ENCODE peak calls at places on chromosome 21, in ten cellular contexts. I is spleen, Z is lower leg skin, L is adrenal gland, X is A549, B is heart left ventricle, T is ovary, V is transverse colon, F is tibial nerve, S is IMR-90. A is an unnamed sample.

GRCh38 chr21:15250384-15250783 is 185.6 kb upstream of the NRIP1 start:
- DNase-seq in I (no peak), Z (no peak), L (no peak), X (peak), B (no peak), T (no peak), V (no peak), F (no peak), S (peak), A (no peak)

GRCh38 chr21:16309250-16309971 is 579.6 kb downstream of the USP25 start:
- DNase-seq in I (no peak), Z (no peak), L (no peak), X (no peak), B (no peak), T (peak), V (no peak), F (no peak), S (no peak), A (no peak)

GRCh38 chr21:46507562-46507961 is 48.9 kb downstream of the DIP2A start:
- DNase-seq in I (no peak), Z (no peak), L (no peak), X (no peak), B (no peak), T (no peak), V (no peak), F (no peak), S (no peak), A (no peak)

GRCh38 chr21:46064870-46065214 is 33.1 kb upstream of the COL6A2 start:
- DNase-seq in I (no peak), Z (peak), L (no peak), X (no peak), B (no peak), T (no peak), V (no peak), F (no peak), S (no peak), A (no peak)

GRCh38 chr21:45993210-45994085 is 11.9 kb downstream of the COL6A1 start:
- DNase-seq in I (peak), Z (peak), L (peak), X (no peak), B (peak), T (peak), V (peak), F (no peak), S (no peak), A (peak)

GRCh38 chr21:35860181-35860869 is 200.0 kb downstream of the SETD4 start:
- DNase-seq in I (no peak), Z (no peak), L (no peak), X (no peak), B (no peak), T (no peak), V (peak), F (no peak), S (no peak), A (no peak)

GRCh38 chr21:15660424-15660805 is 69.4 kb upstream of the USP25 start:
- DNase-seq in I (no peak), Z (no peak), L (no peak), X (no peak), B (no peak), T (no peak), V (no peak), F (no peak), S (no peak), A (no peak)

GRCh38 chr21:46092026-46092764 is 5.7 kb upstream of the COL6A2 start:
- DNase-seq in I (no peak), Z (peak), L (no peak), X (no peak), B (peak), T (peak), V (peak), F (peak), S (peak), A (no peak)

GRCh38 chr21:46182548-46183336 is 1.5 kb downstream of the SPATC1L start:
- DNase-seq in I (peak), Z (peak), L (peak), X (no peak), B (peak), T (peak), V (no peak), F (no peak), S (no peak), A (peak)

GRCh38 chr21:44618909-44619308 is 7.0 kb downstream of the KRTAP10-8 start:
- DNase-seq in I (peak), Z (no peak), L (no peak), X (no peak), B (no peak), T (no peak), V (no peak), F (no peak), S (no peak), A (peak)

GRCh38 chr21:36551326-36551725 is 71.4 kb upstream of the CLDN14 start:
- DNase-seq in I (no peak), Z (no peak), L (no peak), X (no peak), B (no peak), T (no peak), V (no peak), F (no peak), S (no peak), A (no peak)

GRCh38 chr21:38747796-38748195 is 57.9 kb upstream of the ETS2 start:
- DNase-seq in I (no peak), Z (no peak), L (no peak), X (no peak), B (no peak), T (no peak), V (no peak), F (no peak), S (no peak), A (no peak)

GRCh38 chr21:39373634-39374033 is 24.7 kb upstream of the HMGN1 start:
- DNase-seq in I (no peak), Z (no peak), L (no peak), X (peak), B (no peak), T (no peak), V (no peak), F (no peak), S (peak), A (no peak)

GRCh38 chr21:46183910-46184624 is at the start of gene SPATC1L:
- DNase-seq in I (peak), Z (peak), L (peak), X (no peak), B (peak), T (peak), V (peak), F (no peak), S (peak), A (peak)

GRCh38 chr21:16522512-16522911 is 792.7 kb downstream of the USP25 start:
- DNase-seq in I (no peak), Z (no peak), L (no peak), X (no peak), B (no peak), T (no peak), V (no peak), F (no peak), S (peak), A (no peak)

GRCh38 chr21:44592446-44593365 is at the start of gene KRTAP10-6:
- DNase-seq in I (no peak), Z (peak), L (peak), X (no peak), B (no peak), T (no peak), V (no peak), F (no peak), S (no peak), A (no peak)

GRCh38 chr21:39504230-39504629 is 52.5 kb downstream of the SH3BGR start:
- DNase-seq in I (no peak), Z (no peak), L (no peak), X (no peak), B (no peak), T (no peak), V (no peak), F (no peak), S (no peak), A (no peak)

GRCh38 chr21:45899317-45900033 is 82.1 kb upstream of the COL6A1 start:
- DNase-seq in I (peak), Z (no peak), L (no peak), X (no peak), B (peak), T (no peak), V (no peak), F (no peak), S (no peak), A (peak)

GRCh38 chr21:29175408-29176147 is 45.1 kb downstream of the MAP3K7CL start:
- DNase-seq in I (no peak), Z (no peak), L (no peak), X (peak), B (no peak), T (no peak), V (no peak), F (no peak), S (peak), A (no peak)

GRCh38 chr21:31198575-31198974 is 145.5 kb downstream of the TIAM1 start:
- DNase-seq in I (no peak), Z (no peak), L (no peak), X (peak), B (no peak), T (no peak), V (no peak), F (peak), S (peak), A (peak)

DNA sequence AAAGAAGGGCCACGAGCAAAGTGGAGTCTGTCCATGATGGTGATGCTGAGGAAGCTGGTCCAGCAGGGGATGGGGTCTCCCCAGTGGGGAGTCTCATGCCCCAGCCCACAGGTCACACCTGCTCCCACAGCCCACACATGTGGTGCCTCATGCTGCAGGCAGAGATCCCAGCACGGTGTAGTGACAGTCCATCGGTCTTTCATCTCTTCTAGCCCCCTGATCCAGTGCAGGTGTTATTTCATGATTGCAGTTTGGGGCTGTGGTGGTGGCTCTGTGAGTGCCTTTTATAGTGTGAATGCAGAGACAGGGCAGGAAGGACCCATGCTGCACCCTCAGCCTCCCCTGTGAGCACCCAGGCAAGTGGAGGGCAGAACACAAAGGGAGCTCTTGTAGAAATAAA is 45.0 kb downstream of the UBASH3A start:
- DNase-seq in I (peak), Z (no peak), L (no peak), X (no peak), B (no peak), T (no peak), V (no peak), F (no peak), S (no peak), A (no peak)
- H3K4me3 ChIP-seq in I (no peak), Z (no peak), L (no peak), X (no peak), B (no peak), T (no peak), V (no peak), F (no peak), S (no peak), A (no peak)

GRCh38 chr21:37561941-37562919 is 195.7 kb downstream of the DYRK1A start:
- DNase-seq in I (no peak), Z (no peak), L (no peak), X (no peak), B (no peak), T (no peak), V (no peak), F (no peak), S (no peak), A (no peak)

GRCh38 chr21:37564341-37564923 is 197.9 kb downstream of the DYRK1A start:
- DNase-seq in I (peak), Z (peak), L (peak), X (peak), B (peak), T (peak), V (peak), F (peak), S (peak), A (peak)

GRCh38 chr21:37562920-37563640 is 196.5 kb downstream of the DYRK1A start:
- DNase-seq in I (peak), Z (peak), L (peak), X (no peak), B (no peak), T (peak), V (peak), F (peak), S (no peak), A (peak)

GRCh38 chr21:37564924-37565529 is 198.5 kb downstream of the DYRK1A start:
- DNase-seq in I (no peak), Z (no peak), L (peak), X (peak), B (no peak), T (no peak), V (no peak), F (no peak), S (peak), A (peak)

GRCh38 chr21:37563641-37564340 is 197.2 kb downstream of the DYRK1A start:
- DNase-seq in I (peak), Z (peak), L (peak), X (peak), B (peak), T (peak), V (peak), F (peak), S (peak), A (peak)
- TF ChIP-seq POLR2A in I (no peak), Z (no peak), L (peak), X (peak), B (peak), T (peak), V (peak), F (peak), S (peak), A (no peak)

GRCh38 chr21:33362044-33362555 is 37.3 kb downstream of the IFNAR1 start:
- DNase-seq in I (peak), Z (peak), L (no peak), X (no peak), B (no peak), T (no peak), V (peak), F (no peak), S (no peak), A (no peak)
- H3K4me3 ChIP-seq in I (peak), Z (no peak), L (no peak), X (no peak), B (no peak), T (no peak), V (no peak), F (no peak), S (no peak), A (peak)

GRCh38 chr21:34592120-34592561 is 22.8 kb downstream of the RCAN1 start:
- DNase-seq in I (no peak), Z (no peak), L (peak), X (no peak), B (peak), T (peak), V (peak), F (no peak), S (peak), A (peak)
- TF ChIP-seq POLR2A in I (no peak), Z (no peak), L (no peak), X (no peak), B (peak), T (no peak), V (no peak), F (no peak), S (no peak), A (no peak)

GRCh38 chr21:40562603-40563002 is 284.4 kb downstream of the DSCAM start:
- DNase-seq in I (no peak), Z (no peak), L (no peak), X (no peak), B (no peak), T (no peak), V (no peak), F (no peak), S (no peak), A (no peak)

GRCh38 chr21:40568756-40569155 is 278.2 kb downstream of the DSCAM start:
- DNase-seq in I (no peak), Z (no peak), L (no peak), X (no peak), B (no peak), T (no peak), V (no peak), F (no peak), S (no peak), A (no peak)

GRCh38 chr21:40563845-40564717 is 282.9 kb downstream of the DSCAM start:
- DNase-seq in I (no peak), Z (no peak), L (no peak), X (no peak), B (no peak), T (no peak), V (no peak), F (no peak), S (no peak), A (no peak)

DNA sequence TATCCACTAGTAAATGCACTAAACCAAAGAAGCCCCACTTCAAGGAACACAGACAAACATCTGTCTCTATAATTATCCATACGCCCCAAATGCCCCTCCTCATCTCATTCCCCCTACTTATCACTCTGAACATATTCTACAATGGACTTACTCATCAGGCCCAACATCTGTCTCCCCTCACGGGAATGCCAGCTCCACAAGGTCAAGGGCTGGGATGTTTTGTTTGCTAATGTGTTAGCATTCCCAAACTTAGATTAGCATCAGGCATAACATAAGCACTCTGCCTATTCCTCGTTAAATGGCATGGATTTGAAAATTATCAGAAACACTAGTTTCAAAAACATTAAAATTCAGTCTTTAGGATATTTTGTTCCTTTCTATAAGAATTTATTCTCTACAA is 279.4 kb downstream of the DSCAM start:
- DNase-seq in I (no peak), Z (no peak), L (no peak), X (no peak), B (no peak), T (no peak), V (no peak), F (no peak), S (no peak), A (no peak)
- H3K4me3 ChIP-seq in I (no peak), Z (no peak), L (no peak), X (no peak), B (no peak), T (no peak), V (no peak), F (no peak), S (no peak), A (no peak)

DNA sequence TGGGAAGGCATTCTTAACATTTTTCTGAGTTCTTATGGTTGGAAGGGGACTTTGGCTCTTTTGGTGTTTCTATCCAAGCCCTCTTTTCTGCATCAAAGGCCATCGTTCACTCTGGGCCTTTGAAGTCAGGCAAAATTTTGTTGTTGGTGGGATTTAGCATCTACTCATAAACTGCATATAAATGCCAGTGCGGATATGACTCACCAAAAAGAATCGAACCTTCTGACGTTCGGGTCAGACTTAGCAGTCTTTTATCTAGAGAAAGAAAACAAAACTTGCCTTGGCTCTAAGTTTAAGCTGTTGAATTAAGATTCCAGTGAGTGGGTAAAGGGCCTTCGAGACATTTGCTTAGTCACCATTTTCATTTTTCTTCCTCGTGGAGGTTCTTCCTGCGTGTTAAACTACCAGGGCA is 51.4 kb downstream of the EVA1C start:
- DNase-seq in I (no peak), Z (peak), L (peak), X (peak), B (no peak), T (peak), V (no peak), F (no peak), S (peak), A (no peak)
- TF ChIP-seq POLR2A in I (no peak), Z (no peak), L (no peak), X (no peak), B (no peak), T (no peak), V (no peak), F (no peak), S (no peak), A (no peak)

DNA sequence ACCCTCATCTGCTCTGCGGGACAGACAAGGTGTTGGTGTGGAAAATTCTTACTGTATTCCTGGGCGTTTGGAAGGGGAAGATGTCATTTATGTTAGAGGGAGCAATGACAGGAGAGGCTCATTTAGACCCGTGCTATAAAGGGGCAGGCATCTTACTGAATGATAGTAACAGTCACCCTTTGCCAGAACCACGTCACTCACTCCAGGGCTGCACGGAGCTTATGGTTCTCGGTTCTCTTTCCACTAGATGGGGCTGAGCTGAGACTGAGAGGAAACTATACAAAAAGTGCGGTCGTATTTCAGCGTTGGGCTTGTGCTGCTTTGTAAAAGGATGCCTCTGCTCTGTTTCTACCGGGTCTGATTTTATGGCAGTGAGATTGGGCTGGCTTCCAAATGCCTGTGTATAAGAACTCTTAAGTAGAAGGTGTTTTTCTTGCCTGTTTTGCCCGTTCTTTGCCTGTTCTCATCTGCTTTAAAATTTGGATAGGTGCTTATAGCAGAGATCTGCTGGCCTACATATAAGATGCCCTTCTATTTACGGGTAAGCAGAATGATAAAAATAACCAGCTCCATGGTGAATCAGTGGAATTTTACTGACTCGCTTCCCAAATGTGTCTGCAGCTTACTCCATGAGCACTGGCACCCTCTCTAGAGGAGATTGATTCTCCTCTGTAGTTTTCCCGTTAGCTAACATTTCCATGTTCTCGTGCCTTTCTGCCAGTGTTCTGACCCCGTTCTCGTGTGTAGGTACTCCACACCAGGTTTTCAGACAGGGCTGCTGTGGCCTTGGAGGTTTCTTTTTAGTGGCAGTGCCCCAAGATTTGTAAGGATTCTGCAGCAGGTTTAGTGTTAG is 55.9 kb downstream of the MRPS6 start:
- DNase-seq in I (no peak), Z (no peak), L (peak), X (no peak), B (peak), T (peak), V (peak), F (peak), S (peak), A (no peak)
- H3K4me3 ChIP-seq in I (no peak), Z (no peak), L (no peak), X (no peak), B (no peak), T (no peak), V (no peak), F (peak), S (peak), A (peak)

GRCh38 chr21:25837545-25838263 is 102.9 kb downstream of the GABPA start:
- DNase-seq in I (no peak), Z (no peak), L (no peak), X (no peak), B (no peak), T (no peak), V (no peak), F (no peak), S (peak), A (no peak)
- TF ChIP-seq POLR2A in I (no peak), Z (no peak), L (no peak), X (no peak), B (no peak), T (no peak), V (no peak), F (no peak), S (no peak), A (no peak)

GRCh38 chr21:17786219-17787181 is 32.7 kb downstream of the C21orf91 start:
- DNase-seq in I (peak), Z (no peak), L (no peak), X (no peak), B (no peak), T (no peak), V (no peak), F (no peak), S (no peak), A (no peak)

GRCh38 chr21:17783816-17784598 is 35.1 kb downstream of the C21orf91 start:
- DNase-seq in I (no peak), Z (no peak), L (no peak), X (no peak), B (no peak), T (no peak), V (peak), F (no peak), S (no peak), A (no peak)

GRCh38 chr21:17784604-17785402 is 34.4 kb downstream of the C21orf91 start:
- DNase-seq in I (no peak), Z (no peak), L (no peak), X (no peak), B (no peak), T (no peak), V (peak), F (no peak), S (no peak), A (no peak)

GRCh38 chr21:17783003-17783402 is 36.2 kb downstream of the C21orf91 start:
- DNase-seq in I (no peak), Z (no peak), L (no peak), X (no peak), B (no peak), T (no peak), V (no peak), F (no peak), S (no peak), A (no peak)

DNA sequence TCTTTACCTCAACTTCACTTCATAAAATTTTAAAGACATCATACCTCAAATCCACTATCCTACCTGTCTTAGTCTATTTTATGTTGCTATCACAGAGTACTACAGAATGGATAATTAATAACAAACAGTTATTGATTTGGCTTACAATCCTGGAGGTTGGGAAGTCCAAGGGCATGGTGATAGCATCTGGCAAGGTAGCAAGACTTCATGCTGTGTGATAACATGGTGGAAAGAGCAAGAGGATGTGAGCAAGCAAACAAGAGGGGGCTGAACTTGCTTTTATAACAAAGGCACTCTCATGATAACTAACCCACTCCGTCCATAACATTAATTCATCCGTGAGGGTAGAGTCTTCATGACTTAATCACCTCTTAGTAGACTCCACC is 33.8 kb downstream of the C21orf91 start:
- DNase-seq in I (no peak), Z (no peak), L (no peak), X (no peak), B (no peak), T (no peak), V (no peak), F (no peak), S (no peak), A (no peak)
- H3K4me3 ChIP-seq in I (no peak), Z (no peak), L (no peak), X (no peak), B (no peak), T (no peak), V (no peak), F (no peak), S (no peak), A (no peak)